ENCODE peak calls at places on chromosomes 3 and 15, in nine cellular contexts. J is endothelial cell; F is endodermal cell; B is CD8-positive, alpha-beta T cell; K is mucosa of descending colon; N is fibroblast of lung; Y is fibroblast of the aortic adventitia; G is IMR-90; M is fibroblast of mammary gland. W is an unnamed sample.

GRCh38 chr3:46557814-46558183 is 8.3 kb downstream of the LRRC2 start:
- DNase-seq in Y (no peak), J (no peak), K (no peak), G (no peak), M (no peak), N (no peak), F (no peak), B (no peak), W (no peak)

GRCh38 chr3:168472811-168473210 is 377.1 kb upstream of the GOLIM4 start:
- DNase-seq in N (no peak), G (no peak), B (no peak), K (no peak), F (no peak), Y (no peak), J (no peak), M (no peak), W (no peak)

GRCh38 chr15:51622269-51623180 is at the start of gene DMXL2:
- DNase-seq in B (peak), K (peak), G (peak), J (peak), N (peak), Y (peak), M (peak), F (peak), W (peak)

GRCh38 chr3:195715583-195716266 is 5.1 kb upstream of the MUC20 start:
- DNase-seq in J (no peak), Y (peak), G (peak), F (peak), M (peak), N (no peak), B (no peak), K (no peak), W (no peak)

GRCh38 chr15:70164156-70164900 is 66.6 kb upstream of the TLE3 start:
- DNase-seq in Y (no peak), F (peak), N (no peak), K (no peak), J (no peak), B (no peak), M (peak), G (no peak), W (no peak)

GRCh38 chr3:73786346-73786807 is 161.6 kb upstream of the PDZRN3 start:
- DNase-seq in B (no peak), F (no peak), M (peak), J (no peak), Y (peak), N (peak), K (no peak), G (peak), W (no peak)

GRCh38 chr3:21705769-21706168 is 45.2 kb downstream of the ZNF385D start:
- DNase-seq in B (no peak), M (peak), Y (peak), K (no peak), F (no peak), G (peak), J (no peak), N (peak), W (no peak)

GRCh38 chr3:142263126-142263525 is 37.7 kb upstream of the GK5 start:
- DNase-seq in M (no peak), Y (no peak), B (no peak), G (no peak), J (no peak), F (no peak), K (no peak), N (peak), W (no peak)

GRCh38 chr15:67064607-67065530 is 533 bp upstream of the SMAD3 start:
- DNase-seq in K (peak), G (no peak), Y (no peak), F (peak), B (peak), N (peak), J (peak), M (no peak), W (no peak)

GRCh38 chr15:91055548-91056331 is 33.3 kb upstream of the VPS33B start:
- DNase-seq in K (peak), M (peak), N (peak), G (peak), B (peak), Y (peak), J (peak), F (peak), W (peak)

GRCh38 chr3:192931825-192932224 is 14.2 kb upstream of the MB21D2 start:
- DNase-seq in M (no peak), F (no peak), Y (no peak), N (no peak), J (no peak), B (no peak), G (no peak), K (no peak), W (no peak)

GRCh38 chr15:90465140-90465929 is 64.4 kb upstream of the CRTC3 start:
- DNase-seq in J (no peak), F (no peak), N (peak), M (peak), G (peak), Y (peak), B (no peak), K (no peak), W (no peak)

GRCh38 chr3:157274644-157275137 is 114.7 kb upstream of the CCNL1 start:
- DNase-seq in M (no peak), F (peak), B (no peak), G (no peak), N (no peak), Y (peak), K (no peak), J (no peak), W (no peak)

GRCh38 chr3:78204977-78205376 is 1165.1 kb downstream of the ROBO2 start:
- DNase-seq in G (peak), J (no peak), B (no peak), M (peak), F (peak), Y (peak), K (no peak), N (peak), W (no peak)

GRCh38 chr15:42868683-42869082 is 51.9 kb downstream of the TTBK2 start:
- DNase-seq in M (no peak), G (no peak), F (no peak), N (no peak), J (no peak), Y (no peak), B (no peak), K (no peak), W (no peak)

GRCh38 chr15:64842099-64842940 is 605 bp downstream of the PLEKHO2 start:
- DNase-seq in B (no peak), N (peak), J (peak), G (peak), F (peak), Y (peak), K (no peak), M (peak), W (no peak)

GRCh38 chr15:64841258-64842098 is at the start of gene PLEKHO2:
- DNase-seq in M (peak), F (peak), B (peak), J (peak), N (peak), Y (peak), K (peak), G (peak), W (peak)

GRCh38 chr15:64844576-64845140 is 2.9 kb downstream of the PLEKHO2 start:
- DNase-seq in N (no peak), B (peak), J (no peak), M (no peak), F (peak), G (no peak), K (peak), Y (no peak), W (no peak)

GRCh38 chr15:64843996-64844395 is 2.3 kb downstream of the PLEKHO2 start:
- DNase-seq in K (no peak), B (no peak), M (no peak), G (no peak), N (no peak), Y (no peak), J (no peak), F (peak), W (no peak)

DNA sequence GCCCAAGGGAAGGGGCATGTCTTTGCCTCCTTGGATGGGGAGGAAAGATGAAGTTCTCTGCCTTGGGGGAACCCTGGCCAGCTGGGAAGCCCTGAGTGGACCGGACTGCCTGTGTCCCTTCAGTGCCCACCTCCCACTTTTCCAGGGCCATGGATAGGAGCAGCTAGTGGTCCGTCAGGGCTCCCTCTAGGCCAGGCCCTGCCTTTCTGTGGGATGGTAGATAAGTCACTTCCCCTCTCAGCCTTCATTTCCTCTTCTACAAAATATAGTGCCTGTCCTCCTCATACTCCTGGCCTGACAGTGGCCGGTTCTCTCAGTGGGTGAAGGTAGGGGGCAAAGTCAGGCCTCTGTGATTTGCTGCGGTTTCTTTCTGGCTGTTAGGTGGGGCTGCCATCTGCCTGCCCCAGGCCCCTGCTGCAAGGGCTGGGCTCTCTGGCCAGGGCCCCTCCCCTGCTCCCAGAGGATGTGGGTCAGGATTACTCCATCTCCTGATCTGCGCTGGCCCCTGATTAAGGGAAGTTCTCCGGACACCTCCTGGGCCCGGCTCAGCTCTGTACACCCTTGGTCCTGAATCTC is 1.4 kb downstream of the PLEKHO2 start:
- DNase-seq in J (peak), G (peak), N (peak), Y (peak), K (peak), F (peak), M (peak), B (no peak), W (no peak)
- TF ChIP-seq CTCF in J (no peak), G (no peak), N (no peak), Y (no peak), K (no peak), F (no peak), M (no peak), B (no peak), W (no peak)

GRCh38 chr3:181915556-181915955 is 203.8 kb downstream of the SOX2 start:
- DNase-seq in J (no peak), M (no peak), K (no peak), N (no peak), Y (no peak), G (no peak), B (no peak), F (no peak), W (no peak)

GRCh38 chr3:181916018-181916417 is 204.3 kb downstream of the SOX2 start:
- DNase-seq in N (no peak), B (no peak), J (no peak), M (no peak), F (no peak), Y (no peak), K (no peak), G (no peak), W (no peak)

GRCh38 chr3:181921220-181921619 is 209.5 kb downstream of the SOX2 start:
- DNase-seq in B (no peak), G (no peak), F (no peak), J (no peak), Y (no peak), K (no peak), M (no peak), N (no peak), W (no peak)

GRCh38 chr3:181920409-181920808 is 208.7 kb downstream of the SOX2 start:
- DNase-seq in J (no peak), B (no peak), M (no peak), Y (no peak), F (no peak), N (no peak), G (no peak), K (no peak), W (no peak)

DNA sequence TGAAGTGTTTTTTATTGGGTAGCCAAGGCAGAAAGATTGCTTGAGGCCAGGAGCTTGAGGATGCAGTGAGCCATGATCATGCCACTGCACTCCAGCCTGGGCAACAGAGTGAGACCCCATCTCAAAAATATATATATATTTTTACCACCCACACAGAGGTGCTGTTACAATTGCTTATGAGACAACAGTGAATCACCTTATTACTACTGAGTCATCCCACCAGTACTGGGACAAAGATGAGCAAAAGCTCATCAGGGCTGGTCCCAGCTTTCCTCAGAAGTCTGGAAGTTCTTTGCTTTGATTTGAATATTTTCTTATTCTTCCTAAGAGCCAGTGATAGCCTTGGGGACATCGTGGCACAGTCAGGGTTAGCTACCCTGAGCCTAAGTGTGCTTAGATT is 207.7 kb downstream of the SOX2 start:
- DNase-seq in F (no peak), M (peak), Y (no peak), J (no peak), K (no peak), N (peak), G (no peak), B (no peak), W (no peak)
- TF ChIP-seq CTCF in F (no peak), M (no peak), Y (no peak), J (no peak), K (no peak), N (no peak), G (no peak), B (no peak), W (no peak)

GRCh38 chr15:94412979-94413741 is 181.8 kb downstream of the MCTP2 start:
- DNase-seq in F (no peak), G (peak), M (peak), Y (peak), N (peak), B (no peak), J (peak), K (no peak), W (no peak)
- TF ChIP-seq CTCF in F (peak), G (peak), M (peak), Y (peak), N (no peak), B (no peak), J (peak), K (no peak), W (peak)

DNA sequence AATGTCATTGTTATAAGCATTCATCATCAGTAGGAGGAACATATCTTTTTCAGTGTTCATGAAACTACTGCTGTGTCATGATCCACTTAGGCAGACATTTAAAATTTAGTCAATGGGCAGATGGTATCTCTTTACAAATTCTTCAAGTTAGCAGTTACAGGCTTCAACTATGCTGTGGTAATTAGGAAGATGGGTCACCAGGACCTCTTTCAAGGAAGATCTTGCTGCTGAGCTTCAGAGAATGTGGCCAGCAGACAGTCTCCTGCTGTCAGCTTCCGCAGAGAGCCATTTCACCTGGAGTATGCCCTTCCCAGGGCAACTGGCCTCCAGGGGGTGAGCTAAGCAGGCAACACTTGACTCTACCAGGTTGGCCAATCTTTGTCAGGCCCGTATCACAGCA is 19.4 kb downstream of the IFT57 start:
- DNase-seq in J (no peak), K (peak), B (no peak), N (peak), Y (no peak), G (peak), F (peak), M (no peak), W (no peak)
- TF ChIP-seq CTCF in J (no peak), K (no peak), B (no peak), N (no peak), Y (no peak), G (no peak), F (peak), M (no peak), W (no peak)